ENCODE peak calls at places on chromosome 18, in seven cellular contexts. M, G, O, Q, W, A and S are unnamed samples.

GRCh38 chr18:24488824-24489493 is 28.5 kb downstream of the HRH4 start:
- DNase-seq in M (no peak), G (no peak), O (no peak), Q (no peak), W (no peak), A (no peak), S (no peak)

GRCh38 chr18:57595347-57595746 is 8.8 kb upstream of the FECH start:
- DNase-seq in M (no peak), G (no peak), O (no peak), Q (no peak), W (no peak), A (no peak), S (no peak)

GRCh38 chr18:32701288-32701687 is 71.5 kb downstream of the KLHL14 start:
- DNase-seq in M (no peak), G (no peak), O (no peak), Q (no peak), W (no peak), A (no peak), S (no peak)

GRCh38 chr18:13260927-13261471 is 42.4 kb downstream of the LDLRAD4 start:
- DNase-seq in M (peak; percentile 51), G (no peak), O (no peak), Q (no peak), W (no peak), A (no peak), S (no peak)

GRCh38 chr18:56076735-56077134 is 488.7 kb upstream of the TCF4 start:
- DNase-seq in M (no peak), G (no peak), O (no peak), Q (no peak), W (no peak), A (no peak), S (no peak)

GRCh38 chr18:75072672-75073371 is 136.1 kb downstream of the PTGR3 start:
- DNase-seq in M (peak; percentile 82), G (no peak), O (no peak), Q (no peak), W (no peak), A (no peak), S (peak; percentile 54)

GRCh38 chr18:76955529-76956170 is 133.3 kb downstream of the ZNF236 start:
- DNase-seq in M (no peak), G (no peak), O (no peak), Q (peak; percentile 46), W (no peak), A (no peak), S (no peak)

GRCh38 chr18:26301681-26302080 is 75.4 kb downstream of the TAF4B start:
- DNase-seq in M (no peak), G (no peak), O (no peak), Q (no peak), W (no peak), A (no peak), S (no peak)

GRCh38 chr18:78704960-78705600 is 274.5 kb upstream of the SALL3 start:
- DNase-seq in M (no peak), G (no peak), O (no peak), Q (no peak), W (no peak), A (no peak), S (no peak)

GRCh38 chr18:57891707-57892391 is 88.7 kb upstream of the ATP8B1 start:
- DNase-seq in M (no peak), G (no peak), O (no peak), Q (no peak), W (no peak), A (no peak), S (no peak)

GRCh38 chr18:34929336-34929780 is 111.9 kb upstream of the MAPRE2 start:
- DNase-seq in M (no peak), G (no peak), O (no peak), Q (no peak), W (no peak), A (no peak), S (no peak)

GRCh38 chr18:6220129-6220528 is 194.6 kb downstream of the L3MBTL4 start:
- DNase-seq in M (no peak), G (no peak), O (no peak), Q (no peak), W (no peak), A (no peak), S (no peak)

GRCh38 chr18:8681196-8681595 is 24.2 kb upstream of the MTCL1 start:
- DNase-seq in M (no peak), G (no peak), O (no peak), Q (no peak), W (no peak), A (no peak), S (no peak)

GRCh38 chr18:43869451-43870008 is 592.2 kb upstream of the SYT4 start:
- DNase-seq in M (no peak), G (no peak), O (no peak), Q (no peak), W (no peak), A (no peak), S (no peak)

GRCh38 chr18:13438507-13439056 is 220.0 kb downstream of the LDLRAD4 start:
- DNase-seq in M (no peak), G (no peak), O (no peak), Q (no peak), W (no peak), A (no peak), S (no peak)

GRCh38 chr18:950882-951539 is 46.3 kb downstream of the ADCYAP1 start:
- DNase-seq in M (no peak), G (no peak), O (no peak), Q (no peak), W (no peak), A (no peak), S (no peak)

GRCh38 chr18:1663879-1664705 is 759.4 kb downstream of the ADCYAP1 start:
- DNase-seq in M (peak; percentile 84), G (peak; percentile 51), O (no peak), Q (no peak), W (no peak), A (no peak), S (no peak)

GRCh38 chr18:48293954-48294893 is 115.0 kb downstream of the ZBTB7C start:
- DNase-seq in M (peak; percentile 64), G (no peak), O (no peak), Q (no peak), W (no peak), A (no peak), S (no peak)

GRCh38 chr18:13245481-13246000 is 27.0 kb downstream of the LDLRAD4 start:
- DNase-seq in M (peak; percentile 37), G (no peak), O (no peak), Q (no peak), W (no peak), A (no peak), S (no peak)

GRCh38 chr18:48228301-48228715 is 180.9 kb downstream of the ZBTB7C start:
- DNase-seq in M (peak; percentile 88), G (peak; percentile 86), O (peak; percentile 67), Q (no peak), W (no peak), A (no peak), S (peak; percentile 70)

GRCh38 chr18:77069931-77070330 is 62.7 kb downstream of the MBP start:
- DNase-seq in M (no peak), G (no peak), O (peak; percentile 24), Q (no peak), W (no peak), A (peak; percentile 66), S (no peak)

GRCh38 chr18:35247412-35248249 is 6.8 kb downstream of the ZNF397 start:
- DNase-seq in M (no peak), G (no peak), O (no peak), Q (no peak), W (no peak), A (no peak), S (no peak)

GRCh38 chr18:73245345-73245744 is 377.6 kb upstream of the NETO1 start:
- DNase-seq in M (no peak), G (no peak), O (no peak), Q (no peak), W (no peak), A (no peak), S (no peak)

GRCh38 chr18:8765692-8766463 is 60.5 kb downstream of the MTCL1 start:
- DNase-seq in M (no peak), G (no peak), O (no peak), Q (no peak), W (no peak), A (no peak), S (no peak)

GRCh38 chr18:24918257-24918656 is 433.7 kb downstream of the ZNF521 start:
- DNase-seq in M (no peak), G (no peak), O (no peak), Q (no peak), W (no peak), A (no peak), S (no peak)

GRCh38 chr18:8808001-8808400 is 102.6 kb downstream of the MTCL1 start:
- DNase-seq in M (no peak), G (no peak), O (no peak), Q (no peak), W (no peak), A (no peak), S (no peak)

GRCh38 chr18:70956554-70956953 is 667.7 kb downstream of the SOCS6 start:
- DNase-seq in M (no peak), G (no peak), O (no peak), Q (no peak), W (no peak), A (no peak), S (no peak)
- H3K9me3 ChIP-seq in M (no peaks in the 10 kb centered on the region), G (no peaks in the 10 kb centered on the region), O (no peaks in the 10 kb centered on the region), Q (no peaks in the 10 kb centered on the region), W (no peaks in the 10 kb centered on the region), A (no peaks in the 10 kb centered on the region), S (no peaks in the 10 kb centered on the region)

GRCh38 chr18:59569321-59569720 is 127.9 kb downstream of the CCBE1 start:
- DNase-seq in M (no peak), G (no peak), O (no peak), Q (no peak), W (no peak), A (no peak), S (no peak)
- H3K4me1 ChIP-seq in M (no peaks in the 10 kb centered on the region), G (peaks cover 2% of the 10 kb centered on the region), O (peaks cover 6% of the 10 kb centered on the region), Q (no peaks in the 10 kb centered on the region), W (no peaks in the 10 kb centered on the region), A (no peaks in the 10 kb centered on the region), S (peaks cover 61% of the 10 kb centered on the region)

GRCh38 chr18:50661013-50661412 is 101.1 kb downstream of the MAPK4 start:
- DNase-seq in M (no peak), G (no peak), O (no peak), Q (no peak), W (no peak), A (no peak), S (no peak)

GRCh38 chr18:50662177-50662576 is 102.3 kb downstream of the MAPK4 start:
- DNase-seq in M (no peak), G (no peak), O (no peak), Q (no peak), W (no peak), A (no peak), S (no peak)

GRCh38 chr18:50656841-50657470 is 97.1 kb downstream of the MAPK4 start:
- DNase-seq in M (no peak), G (no peak), O (no peak), Q (no peak), W (no peak), A (no peak), S (no peak)

GRCh38 chr18:50658601-50659000 is 98.7 kb downstream of the MAPK4 start:
- DNase-seq in M (no peak), G (no peak), O (no peak), Q (no peak), W (no peak), A (no peak), S (no peak)

GRCh38 chr18:50659091-50660003 is 99.5 kb downstream of the MAPK4 start:
- DNase-seq in M (no peak), G (no peak), O (no peak), Q (no peak), W (no peak), A (no peak), S (peak; percentile 80)
- H3K27ac ChIP-seq in M (no peak overlapping the region), G (peak overlapping the region; percentile 90), O (no peak overlapping the region), Q (no peak overlapping the region), W (no peak overlapping the region), A (no peak overlapping the region), S (peak overlapping the region; percentile 72)

GRCh38 chr18:14974576-14974975 is 226.6 kb downstream of the ANKRD30B start:
- DNase-seq in M (no peak), G (no peak), O (no peak), Q (no peak), W (no peak), A (no peak), S (no peak)
- H3K9me3 ChIP-seq in M (no peaks in the 10 kb centered on the region), G (no peaks in the 10 kb centered on the region), O (no peaks in the 10 kb centered on the region), Q (no peaks in the 10 kb centered on the region), W (no peaks in the 10 kb centered on the region), A (no peaks in the 10 kb centered on the region), S (no peaks in the 10 kb centered on the region)